ENCODE peak calls at places on chromosomes 13 and 19, in six cellular contexts. A, E, K, B, N and Z are unnamed samples.

GRCh38 chr19:42284641-42285341 is 15.7 kb downstream of the CIC start:
- DNase-seq in A (no peak), E (peak; percentile 35), K (no peak), B (peak; percentile 29), N (peak; percentile 28), Z (peak; percentile 57)

GRCh38 chr13:33322965-33323668 is 37.6 kb upstream of the STARD13 start:
- DNase-seq in A (no peak), E (no peak), K (no peak), B (no peak), N (no peak), Z (no peak)

GRCh38 chr13:65091031-65091430 is 2139.1 kb downstream of the PCDH9 start:
- DNase-seq in A (no peak), E (no peak), K (no peak), B (no peak), N (no peak), Z (no peak)

GRCh38 chr13:29359181-29359580 is 236.3 kb downstream of the SLC7A1 start:
- DNase-seq in A (no peak), E (no peak), K (peak; percentile 33), B (no peak), N (no peak), Z (no peak)

GRCh38 chr19:41872775-41873647 is 4.1 kb upstream of the CD79A start:
- DNase-seq in A (peak; percentile 59), E (peak; percentile 94), K (peak; percentile 82), B (no peak), N (peak; percentile 70), Z (peak; percentile 92)

GRCh38 chr19:54684537-54684936 is 21.8 kb downstream of the LILRB4 start:
- DNase-seq in A (no peak), E (no peak), K (peak; percentile 31), B (no peak), N (no peak), Z (no peak)

GRCh38 chr13:62684359-62684758 is 1268.7 kb upstream of the PCDH20 start:
- DNase-seq in A (no peak), E (no peak), K (no peak), B (no peak), N (no peak), Z (no peak)

GRCh38 chr19:19468424-19469050 is 46.8 kb downstream of the TSSK6 start:
- DNase-seq in A (no peak), E (no peak), K (no peak), B (no peak), N (peak; percentile 43), Z (no peak)

GRCh38 chr13:30983431-30983830 is 51.0 kb downstream of the TEX26 start:
- DNase-seq in A (no peak), E (no peak), K (no peak), B (no peak), N (no peak), Z (no peak)

GRCh38 chr13:41746259-41746658 is 214.7 kb downstream of the VWA8 start:
- DNase-seq in A (peak; percentile 79), E (no peak), K (no peak), B (no peak), N (peak; percentile 60), Z (no peak)

GRCh38 chr19:8938576-8938975 is 71.6 kb downstream of the MUC16 start:
- DNase-seq in A (no peak), E (no peak), K (peak; percentile 29), B (no peak), N (no peak), Z (no peak)

GRCh38 chr13:114067381-114067885 is 65.0 kb downstream of the RASA3 start:
- DNase-seq in A (peak; percentile 68), E (no peak), K (no peak), B (no peak), N (peak; percentile 61), Z (no peak)

GRCh38 chr13:96141032-96141431 is 51.1 kb downstream of the HS6ST3 start:
- DNase-seq in A (peak; percentile 2), E (no peak), K (no peak), B (no peak), N (peak; percentile 29), Z (no peak)

GRCh38 chr13:21242236-21242635 is 65.8 kb downstream of the MRPL57 start:
- DNase-seq in A (no peak), E (peak; percentile 76), K (no peak), B (peak; percentile 18), N (no peak), Z (peak; percentile 36)

GRCh38 chr19:15583346-15583745 is 31.7 kb upstream of the CYP4F8 start:
- DNase-seq in A (no peak), E (no peak), K (no peak), B (no peak), N (no peak), Z (no peak)

GRCh38 chr13:22127277-22128143 is 456.6 kb downstream of the FGF9 start:
- DNase-seq in A (peak; percentile 24), E (no peak), K (no peak), B (no peak), N (no peak), Z (no peak)

GRCh38 chr19:2352121-2352520 is 7.9 kb upstream of the TMPRSS9 start:
- DNase-seq in A (no peak), E (no peak), K (no peak), B (no peak), N (no peak), Z (no peak)

GRCh38 chr19:37986048-37986750 is 79.2 kb downstream of the SIPA1L3 start:
- DNase-seq in A (no peak), E (no peak), K (no peak), B (no peak), N (no peak), Z (no peak)

GRCh38 chr13:48505597-48506091 is 27.2 kb downstream of the RCBTB2 start:
- DNase-seq in A (peak; percentile 71), E (no peak), K (no peak), B (no peak), N (peak; percentile 60), Z (no peak)

GRCh38 chr19:44548736-44549135 is 19.3 kb upstream of the CEACAM20 start:
- DNase-seq in A (peak; percentile 51), E (no peak), K (no peak), B (no peak), N (peak; percentile 3), Z (no peak)

GRCh38 chr19:30742981-30743380 is 370.8 kb downstream of the ZNF536 start:
- DNase-seq in A (no peak), E (no peak), K (no peak), B (no peak), N (no peak), Z (no peak)

GRCh38 chr19:30743702-30744101 is 371.5 kb downstream of the ZNF536 start:
- DNase-seq in A (no peak), E (no peak), K (no peak), B (no peak), N (no peak), Z (peak; percentile 7)

GRCh38 chr19:30742539-30742938 is 370.4 kb downstream of the ZNF536 start:
- DNase-seq in A (no peak), E (no peak), K (no peak), B (no peak), N (no peak), Z (no peak)

GRCh38 chr19:30739394-30739793 is 367.2 kb downstream of the ZNF536 start:
- DNase-seq in A (no peak), E (no peak), K (no peak), B (no peak), N (no peak), Z (no peak)

DNA sequence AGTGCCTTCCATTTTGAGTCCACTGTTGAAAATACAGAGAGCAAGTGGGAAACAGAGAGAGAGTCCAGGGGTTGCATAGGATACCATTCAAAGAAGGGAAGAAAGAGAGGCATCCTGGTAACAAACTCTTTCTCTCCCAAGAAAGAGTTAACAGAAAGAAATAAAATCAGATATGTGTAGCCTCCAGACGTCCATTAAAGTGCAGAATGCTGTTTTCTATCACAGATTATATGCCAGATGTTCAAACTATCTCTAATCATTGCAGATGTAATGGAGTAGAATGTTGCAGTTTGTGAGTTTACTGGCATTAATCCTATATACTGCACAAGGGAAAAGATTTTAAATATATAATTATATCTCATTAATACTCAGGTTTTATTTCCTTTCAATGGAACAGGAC is 369.4 kb downstream of the ZNF536 start:
- DNase-seq in A (no peak), E (no peak), K (no peak), B (no peak), N (no peak), Z (no peak)
- H4K91ac ChIP-seq in A (no peak overlapping the region), E (no peak overlapping the region), K (no peak overlapping the region), B (no peak overlapping the region), N (no peak overlapping the region), Z (no peak overlapping the region)

DNA sequence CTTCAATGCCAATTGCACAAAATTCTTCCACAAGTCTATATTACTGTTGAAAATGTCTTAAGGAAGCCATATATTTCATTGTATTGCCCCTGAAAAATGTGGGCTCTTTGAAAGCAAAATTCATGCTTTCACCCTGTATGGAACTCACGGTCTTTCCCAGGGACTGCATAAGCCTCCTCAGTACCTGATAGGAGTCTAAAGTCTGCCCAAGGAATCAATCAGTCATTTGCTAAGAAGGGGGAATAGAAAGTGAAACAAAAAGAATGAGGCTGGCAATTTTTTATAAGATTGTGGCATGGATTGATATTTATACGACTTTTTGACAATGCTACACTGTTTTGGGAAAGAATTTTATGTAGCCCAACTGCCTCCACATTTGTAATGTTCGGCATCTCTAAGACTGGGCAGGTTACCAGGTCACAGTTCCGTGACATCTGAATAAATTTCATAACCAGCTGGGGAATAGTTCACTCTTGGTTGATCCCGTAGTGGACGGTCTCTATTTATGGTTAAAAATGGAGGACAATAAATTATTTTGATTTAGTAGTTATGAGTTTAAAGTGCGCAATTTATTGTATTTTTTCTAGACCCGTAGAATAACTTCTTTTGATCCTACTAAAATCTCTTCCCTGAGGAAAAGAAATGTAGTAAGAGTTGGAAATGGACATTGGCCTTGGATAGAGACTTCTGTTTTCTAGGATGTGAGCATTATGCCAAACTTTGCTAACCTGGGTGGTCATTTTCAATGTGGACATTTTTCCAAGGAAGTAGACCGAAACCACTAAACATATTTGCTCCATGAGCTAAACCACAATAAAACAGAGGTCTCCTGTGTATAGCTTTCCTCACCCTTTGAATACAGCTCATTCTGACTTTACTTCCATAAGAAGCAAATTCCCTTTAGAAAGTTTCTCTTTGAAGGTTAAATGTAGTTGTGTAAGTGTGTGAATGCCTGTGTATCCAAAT is 1585.3 kb downstream of the EFNB2 start:
- DNase-seq in A (no peak), E (no peak), K (no peak), B (no peak), N (peak; percentile 2), Z (no peak)
- H4K91ac ChIP-seq in A (no peak overlapping the region), E (no peak overlapping the region), K (no peak overlapping the region), B (no peak overlapping the region), N (no peak overlapping the region), Z (no peak overlapping the region)

GRCh38 chr13:98925949-98926348 is 51.9 kb downstream of the DOCK9 start:
- DNase-seq in A (no peak), E (no peak), K (peak; percentile 11), B (no peak), N (no peak), Z (no peak)
- H4K91ac ChIP-seq in A (no peak overlapping the region), E (no peak overlapping the region), K (no peak overlapping the region), B (no peak overlapping the region), N (no peak overlapping the region), Z (no peak overlapping the region)

GRCh38 chr19:35911790-35912189 is 3.7 kb upstream of the TYROBP start:
- DNase-seq in A (peak; percentile 38), E (no peak), K (no peak), B (no peak), N (no peak), Z (no peak)

GRCh38 chr19:35911173-35911572 is 3.1 kb upstream of the TYROBP start:
- DNase-seq in A (no peak), E (peak; percentile 53), K (no peak), B (no peak), N (no peak), Z (no peak)

GRCh38 chr19:35909684-35910035 is 1.6 kb upstream of the TYROBP start:
- DNase-seq in A (no peak), E (no peak), K (no peak), B (no peak), N (no peak), Z (no peak)

GRCh38 chr19:35915508-35915907 is 7.4 kb upstream of the TYROBP start:
- DNase-seq in A (no peak), E (no peak), K (no peak), B (no peak), N (no peak), Z (no peak)

GRCh38 chr19:35913589-35913988 is 5.5 kb upstream of the TYROBP start:
- DNase-seq in A (peak; percentile 80), E (no peak), K (no peak), B (no peak), N (peak; percentile 27), Z (no peak)
- H4K91ac ChIP-seq in A (peak overlapping the region; percentile 11), E (no peak overlapping the region), K (no peak overlapping the region), B (no peak overlapping the region), N (no peak overlapping the region), Z (no peak overlapping the region)